ENCODE peak calls at places on chromosomes 4 and X, in nine cellular contexts. One of them, this sample, is unnamed. For H3K36me3, the result is how much of the 10 kb centered on the place peaks cover.

GRCh38 chr4:56757270-56757746 is 64.2 kb downstream of the SPINK2 start:
- DNase-seq in bronchial epithelial cell: peak
- DNase-seq in adipocyte: peak
- DNase-seq in right atrium auricular region: no peak
- DNase-seq in upper lobe of right lung: no peak
- DNase-seq in CD4-positive, alpha-beta memory T cell: no peak
- DNase-seq in Panc1: no peak
- DNase-seq in lung: no peak
- DNase-seq in transverse colon: peak
- DNase-seq in this sample: no peak

GRCh38 chrX:9569875-9570274 is 105.0 kb downstream of the TBL1X start:
- DNase-seq in right atrium auricular region: no peak
- DNase-seq in Panc1: no peak
- DNase-seq in transverse colon: no peak
- DNase-seq in bronchial epithelial cell: no peak
- DNase-seq in adipocyte: no peak
- DNase-seq in upper lobe of right lung: no peak
- DNase-seq in lung: no peak
- DNase-seq in CD4-positive, alpha-beta memory T cell: no peak
- DNase-seq in this sample: no peak

GRCh38 chrX:124573458-124573857 is 227.1 kb downstream of the SH2D1A start:
- DNase-seq in lung: no peak
- DNase-seq in right atrium auricular region: no peak
- DNase-seq in bronchial epithelial cell: peak
- DNase-seq in transverse colon: no peak
- DNase-seq in adipocyte: peak
- DNase-seq in Panc1: no peak
- DNase-seq in CD4-positive, alpha-beta memory T cell: no peak
- DNase-seq in upper lobe of right lung: no peak
- DNase-seq in this sample: no peak

GRCh38 chrX:21683910-21684309 is 25.8 kb upstream of the KLHL34 start:
- DNase-seq in right atrium auricular region: no peak
- DNase-seq in bronchial epithelial cell: no peak
- DNase-seq in upper lobe of right lung: no peak
- DNase-seq in lung: no peak
- DNase-seq in adipocyte: peak
- DNase-seq in Panc1: no peak
- DNase-seq in CD4-positive, alpha-beta memory T cell: no peak
- DNase-seq in transverse colon: no peak
- DNase-seq in this sample: no peak

GRCh38 chr4:152172146-152172545 is 363.7 kb downstream of the FBXW7 start:
- DNase-seq in lung: no peak
- DNase-seq in Panc1: no peak
- DNase-seq in transverse colon: no peak
- DNase-seq in upper lobe of right lung: no peak
- DNase-seq in CD4-positive, alpha-beta memory T cell: no peak
- DNase-seq in bronchial epithelial cell: no peak
- DNase-seq in adipocyte: no peak
- DNase-seq in right atrium auricular region: no peak
- DNase-seq in this sample: no peak

GRCh38 chr4:80921441-80921840 is 109.1 kb upstream of the BMP3 start:
- DNase-seq in transverse colon: no peak
- DNase-seq in lung: no peak
- DNase-seq in upper lobe of right lung: no peak
- DNase-seq in CD4-positive, alpha-beta memory T cell: no peak
- DNase-seq in bronchial epithelial cell: no peak
- DNase-seq in Panc1: no peak
- DNase-seq in right atrium auricular region: no peak
- DNase-seq in adipocyte: no peak
- DNase-seq in this sample: no peak

GRCh38 chr4:74123065-74123728 is 24.2 kb upstream of the CXCL2 start:
- DNase-seq in Panc1: no peak
- DNase-seq in right atrium auricular region: no peak
- DNase-seq in adipocyte: peak
- DNase-seq in bronchial epithelial cell: peak
- DNase-seq in CD4-positive, alpha-beta memory T cell: no peak
- DNase-seq in upper lobe of right lung: no peak
- DNase-seq in lung: peak
- DNase-seq in transverse colon: no peak
- DNase-seq in this sample: no peak

GRCh38 chrX:16579517-16579916 is 70.4 kb upstream of the S100G start:
- DNase-seq in bronchial epithelial cell: no peak
- DNase-seq in CD4-positive, alpha-beta memory T cell: no peak
- DNase-seq in upper lobe of right lung: no peak
- DNase-seq in lung: no peak
- DNase-seq in transverse colon: no peak
- DNase-seq in Panc1: no peak
- DNase-seq in right atrium auricular region: no peak
- DNase-seq in adipocyte: no peak
- DNase-seq in this sample: no peak

GRCh38 chr4:76074468-76074867 is at the start of gene ART3:
- DNase-seq in bronchial epithelial cell: no peak
- DNase-seq in CD4-positive, alpha-beta memory T cell: no peak
- DNase-seq in Panc1: no peak
- DNase-seq in transverse colon: no peak
- DNase-seq in upper lobe of right lung: no peak
- DNase-seq in lung: no peak
- DNase-seq in right atrium auricular region: no peak
- DNase-seq in adipocyte: no peak
- DNase-seq in this sample: no peak

GRCh38 chr4:71608674-71609062 is 175.2 kb downstream of the GC start:
- DNase-seq in lung: no peak
- DNase-seq in adipocyte: no peak
- DNase-seq in CD4-positive, alpha-beta memory T cell: no peak
- DNase-seq in Panc1: no peak
- DNase-seq in bronchial epithelial cell: no peak
- DNase-seq in upper lobe of right lung: no peak
- DNase-seq in right atrium auricular region: no peak
- DNase-seq in transverse colon: no peak
- DNase-seq in this sample: no peak

GRCh38 chr4:45275862-45276261 is 549.5 kb upstream of the GNPDA2 start:
- DNase-seq in bronchial epithelial cell: no peak
- DNase-seq in lung: no peak
- DNase-seq in upper lobe of right lung: no peak
- DNase-seq in adipocyte: no peak
- DNase-seq in CD4-positive, alpha-beta memory T cell: no peak
- DNase-seq in Panc1: no peak
- DNase-seq in right atrium auricular region: no peak
- DNase-seq in transverse colon: no peak
- DNase-seq in this sample: no peak

GRCh38 chr4:74932832-74933561 is at the start of gene PARM1:
- DNase-seq in lung: peak
- DNase-seq in bronchial epithelial cell: peak
- DNase-seq in right atrium auricular region: peak
- DNase-seq in CD4-positive, alpha-beta memory T cell: no peak
- DNase-seq in Panc1: peak
- DNase-seq in transverse colon: peak
- DNase-seq in upper lobe of right lung: peak
- DNase-seq in adipocyte: peak
- DNase-seq in this sample: peak

GRCh38 chr4:8322794-8323704 is 53.5 kb downstream of the HTRA3 start:
- DNase-seq in CD4-positive, alpha-beta memory T cell: no peak
- DNase-seq in adipocyte: no peak
- DNase-seq in right atrium auricular region: peak
- DNase-seq in bronchial epithelial cell: no peak
- DNase-seq in Panc1: no peak
- DNase-seq in transverse colon: no peak
- DNase-seq in lung: no peak
- DNase-seq in upper lobe of right lung: no peak
- DNase-seq in this sample: no peak

GRCh38 chr4:71614626-71615025 is 169.3 kb downstream of the GC start:
- DNase-seq in CD4-positive, alpha-beta memory T cell: peak
- DNase-seq in adipocyte: no peak
- DNase-seq in bronchial epithelial cell: peak
- DNase-seq in right atrium auricular region: no peak
- DNase-seq in upper lobe of right lung: no peak
- DNase-seq in transverse colon: peak
- DNase-seq in Panc1: no peak
- DNase-seq in lung: no peak
- DNase-seq in this sample: no peak

GRCh38 chrX:23008431-23009099 is 8.8 kb downstream of the DDX53 start:
- DNase-seq in right atrium auricular region: no peak
- DNase-seq in adipocyte: peak
- DNase-seq in upper lobe of right lung: no peak
- DNase-seq in transverse colon: no peak
- DNase-seq in CD4-positive, alpha-beta memory T cell: no peak
- DNase-seq in Panc1: peak
- DNase-seq in bronchial epithelial cell: peak
- DNase-seq in lung: no peak
- DNase-seq in this sample: peak

DNA sequence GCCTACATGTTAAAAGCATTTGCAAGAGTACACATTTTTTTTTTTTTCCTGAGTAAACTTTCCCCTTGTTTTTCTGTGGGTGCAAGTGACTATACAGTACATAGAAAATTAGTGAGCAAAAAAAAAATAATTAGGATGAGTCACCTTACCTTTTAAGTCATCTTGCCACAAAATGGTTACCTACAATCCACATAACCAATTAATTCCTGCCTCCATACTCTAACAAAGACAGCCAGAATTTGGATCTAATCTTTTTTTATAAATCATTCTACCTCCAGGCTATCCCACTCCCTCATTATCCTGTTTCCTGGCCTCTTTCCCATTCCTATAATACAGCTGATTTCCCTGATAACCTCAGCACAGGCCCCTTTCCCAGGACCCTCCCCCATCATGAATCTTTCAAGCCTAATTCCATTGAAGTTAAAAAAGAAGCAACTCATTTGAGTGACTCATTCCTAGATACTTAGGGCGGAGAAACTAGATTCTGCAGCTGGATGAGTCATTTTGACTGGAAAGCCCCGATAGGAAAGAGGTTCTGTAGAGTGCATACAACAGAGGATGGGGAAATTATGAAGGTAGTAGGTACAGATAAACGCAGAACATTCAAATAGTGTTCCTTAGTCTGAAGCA is 128.2 kb downstream of the C4orf51 start:
- DNase-seq in transverse colon: no peak
- DNase-seq in adipocyte: peak
- DNase-seq in bronchial epithelial cell: peak
- DNase-seq in CD4-positive, alpha-beta memory T cell: peak
- DNase-seq in right atrium auricular region: no peak
- DNase-seq in Panc1: peak
- DNase-seq in lung: no peak
- DNase-seq in upper lobe of right lung: no peak
- DNase-seq in this sample: peak
- H3K36me3 ChIP-seq in transverse colon: under half
- H3K36me3 ChIP-seq in adipocyte: under half
- H3K36me3 ChIP-seq in bronchial epithelial cell: under half
- H3K36me3 ChIP-seq in CD4-positive, alpha-beta memory T cell: under half
- H3K36me3 ChIP-seq in right atrium auricular region: under half
- H3K36me3 ChIP-seq in Panc1: under half
- H3K36me3 ChIP-seq in lung: under half
- H3K36me3 ChIP-seq in upper lobe of right lung: under half
- H3K36me3 ChIP-seq in this sample: under half

GRCh38 chr4:40584517-40585141 is 45.0 kb downstream of the RBM47 start:
- DNase-seq in lung: no peak
- DNase-seq in CD4-positive, alpha-beta memory T cell: no peak
- DNase-seq in Panc1: no peak
- DNase-seq in upper lobe of right lung: no peak
- DNase-seq in right atrium auricular region: no peak
- DNase-seq in adipocyte: no peak
- DNase-seq in bronchial epithelial cell: no peak
- DNase-seq in transverse colon: no peak
- DNase-seq in this sample: no peak
- H3K36me3 ChIP-seq in lung: under half
- H3K36me3 ChIP-seq in CD4-positive, alpha-beta memory T cell: under half
- H3K36me3 ChIP-seq in Panc1: under half
- H3K36me3 ChIP-seq in upper lobe of right lung: under half
- H3K36me3 ChIP-seq in right atrium auricular region: under half
- H3K36me3 ChIP-seq in adipocyte: under half
- H3K36me3 ChIP-seq in bronchial epithelial cell: under half
- H3K36me3 ChIP-seq in transverse colon: under half
- H3K36me3 ChIP-seq in this sample: under half

GRCh38 chr4:721261-722171 is 15.9 kb downstream of the PCGF3 start:
- DNase-seq in upper lobe of right lung: no peak
- DNase-seq in lung: no peak
- DNase-seq in transverse colon: peak
- DNase-seq in bronchial epithelial cell: peak
- DNase-seq in CD4-positive, alpha-beta memory T cell: no peak
- DNase-seq in adipocyte: peak
- DNase-seq in right atrium auricular region: no peak
- DNase-seq in Panc1: no peak
- DNase-seq in this sample: no peak

GRCh38 chr4:722181-722725 is 16.6 kb downstream of the PCGF3 start:
- DNase-seq in transverse colon: no peak
- DNase-seq in upper lobe of right lung: no peak
- DNase-seq in bronchial epithelial cell: no peak
- DNase-seq in lung: no peak
- DNase-seq in right atrium auricular region: no peak
- DNase-seq in adipocyte: no peak
- DNase-seq in CD4-positive, alpha-beta memory T cell: no peak
- DNase-seq in Panc1: no peak
- DNase-seq in this sample: no peak

GRCh38 chr4:720111-720860 is 14.7 kb downstream of the PCGF3 start:
- DNase-seq in CD4-positive, alpha-beta memory T cell: no peak
- DNase-seq in right atrium auricular region: no peak
- DNase-seq in Panc1: no peak
- DNase-seq in transverse colon: no peak
- DNase-seq in lung: no peak
- DNase-seq in adipocyte: no peak
- DNase-seq in bronchial epithelial cell: no peak
- DNase-seq in upper lobe of right lung: no peak
- DNase-seq in this sample: no peak

GRCh38 chr4:717601-718320 is 12.1 kb downstream of the PCGF3 start:
- DNase-seq in bronchial epithelial cell: no peak
- DNase-seq in adipocyte: no peak
- DNase-seq in right atrium auricular region: no peak
- DNase-seq in Panc1: no peak
- DNase-seq in upper lobe of right lung: no peak
- DNase-seq in lung: no peak
- DNase-seq in CD4-positive, alpha-beta memory T cell: no peak
- DNase-seq in transverse colon: no peak
- DNase-seq in this sample: no peak

GRCh38 chr4:718460-718859 is 12.8 kb downstream of the PCGF3 start:
- DNase-seq in transverse colon: no peak
- DNase-seq in adipocyte: no peak
- DNase-seq in Panc1: no peak
- DNase-seq in lung: no peak
- DNase-seq in upper lobe of right lung: no peak
- DNase-seq in bronchial epithelial cell: no peak
- DNase-seq in CD4-positive, alpha-beta memory T cell: no peak
- DNase-seq in right atrium auricular region: no peak
- DNase-seq in this sample: no peak
- H3K36me3 ChIP-seq in transverse colon: under half
- H3K36me3 ChIP-seq in adipocyte: under half
- H3K36me3 ChIP-seq in Panc1: under half
- H3K36me3 ChIP-seq in lung: under half
- H3K36me3 ChIP-seq in upper lobe of right lung: under half
- H3K36me3 ChIP-seq in bronchial epithelial cell: under half
- H3K36me3 ChIP-seq in CD4-positive, alpha-beta memory T cell: under half
- H3K36me3 ChIP-seq in right atrium auricular region: under half
- H3K36me3 ChIP-seq in this sample: under half

DNA sequence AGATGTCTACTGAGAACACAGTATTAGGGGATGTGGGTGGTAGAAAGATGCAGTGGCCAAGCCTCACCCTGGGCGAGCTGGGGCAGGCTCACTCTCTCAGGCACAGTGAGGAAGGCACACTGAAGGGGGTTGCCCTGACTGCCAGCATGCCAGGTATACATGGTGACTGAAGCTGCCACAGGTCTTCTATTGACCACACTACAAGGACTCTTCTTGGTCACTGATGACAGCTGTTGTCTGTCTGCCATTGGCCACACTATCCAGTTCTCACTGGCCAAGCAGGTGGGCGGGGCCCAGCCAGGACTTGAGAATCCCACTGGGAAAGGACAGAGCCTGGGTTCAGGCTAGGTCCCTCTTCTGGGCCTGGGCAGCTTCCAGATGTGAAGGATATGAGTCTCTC is 39.7 kb upstream of the TBC1D14 start:
- DNase-seq in CD4-positive, alpha-beta memory T cell: no peak
- DNase-seq in Panc1: no peak
- DNase-seq in right atrium auricular region: no peak
- DNase-seq in upper lobe of right lung: no peak
- DNase-seq in lung: no peak
- DNase-seq in bronchial epithelial cell: peak
- DNase-seq in adipocyte: no peak
- DNase-seq in transverse colon: no peak
- DNase-seq in this sample: no peak
- H3K36me3 ChIP-seq in CD4-positive, alpha-beta memory T cell: under half
- H3K36me3 ChIP-seq in Panc1: under half
- H3K36me3 ChIP-seq in right atrium auricular region: half or more
- H3K36me3 ChIP-seq in upper lobe of right lung: half or more
- H3K36me3 ChIP-seq in lung: under half
- H3K36me3 ChIP-seq in bronchial epithelial cell: under half
- H3K36me3 ChIP-seq in adipocyte: half or more
- H3K36me3 ChIP-seq in transverse colon: under half
- H3K36me3 ChIP-seq in this sample: under half

This sample was measured in HCT116.